ENCODE peak calls at places on chromosomes 2 and 18, in eight cellular contexts. W is psoas muscle, E is left ventricle myocardium inferior, O is fibroblast of lung, H is foreskin fibroblast, A is heart left ventricle, P is cardiac fibroblast, M is A549. R is an unnamed sample.

GRCh38 chr2:108594982-108595464 is 60.8 kb downstream of the LIMS1 start:
- DNase-seq in W (no peak), E (no peak), O (peak), H (peak), A (no peak), P (peak), M (peak), R (peak)

GRCh38 chr18:79447703-79448367 is 52.1 kb downstream of the NFATC1 start:
- DNase-seq in W (no peak), E (no peak), O (peak), H (no peak), A (no peak), P (no peak), M (no peak), R (no peak)

GRCh38 chr2:105261061-105261460 is 19.5 kb downstream of the GPR45 start:
- DNase-seq in W (no peak), E (no peak), O (peak), H (peak), A (no peak), P (peak), M (peak), R (no peak)

GRCh38 chr2:157194097-157194688 is 63.3 kb upstream of the GALNT5 start:
- DNase-seq in W (no peak), E (no peak), O (peak), H (peak), A (no peak), P (peak), M (peak), R (peak)

GRCh38 chr2:168348076-168348475 is 100.7 kb upstream of the STK39 start:
- DNase-seq in W (no peak), E (no peak), O (peak), H (no peak), A (peak), P (peak), M (peak), R (peak)

GRCh38 chr2:44139741-44140140 is 28.9 kb upstream of the PPM1B start:
- DNase-seq in W (no peak), E (no peak), O (no peak), H (no peak), A (no peak), P (no peak), M (no peak), R (no peak)

GRCh38 chr2:232385660-232386489 is 7.3 kb downstream of the ALPP start:
- DNase-seq in W (no peak), E (no peak), O (peak), H (peak), A (no peak), P (peak), M (peak), R (no peak)

GRCh38 chr2:83596592-83597339 is 862.3 kb downstream of the SUCLG1 start:
- DNase-seq in W (no peak), E (no peak), O (no peak), H (no peak), A (no peak), P (no peak), M (no peak), R (no peak)

GRCh38 chr18:12520442-12520992 is 112.8 kb downstream of the PRELID3A start:
- DNase-seq in W (no peak), E (no peak), O (peak), H (peak), A (no peak), P (peak), M (no peak), R (peak)

GRCh38 chr18:49206717-49207116 is 253.7 kb downstream of the DYM start:
- DNase-seq in W (no peak), E (no peak), O (peak), H (no peak), A (no peak), P (peak), M (no peak), R (no peak)

GRCh38 chr2:126187665-126188064 is 468.3 kb upstream of the GYPC start:
- DNase-seq in W (no peak), E (no peak), O (peak), H (no peak), A (no peak), P (peak), M (no peak), R (no peak)

GRCh38 chr2:52956115-52956514 is 811.5 kb upstream of the CHAC2 start:
- DNase-seq in W (no peak), E (no peak), O (no peak), H (no peak), A (no peak), P (no peak), M (no peak), R (no peak)

GRCh38 chr18:25109484-25109883 is 242.5 kb downstream of the ZNF521 start:
- DNase-seq in W (no peak), E (no peak), O (peak), H (peak), A (no peak), P (peak), M (no peak), R (no peak)

GRCh38 chr18:25102657-25103056 is 249.3 kb downstream of the ZNF521 start:
- DNase-seq in W (no peak), E (no peak), O (no peak), H (no peak), A (no peak), P (no peak), M (peak), R (no peak)

GRCh38 chr18:25099838-25100393 is 252.1 kb downstream of the ZNF521 start:
- DNase-seq in W (no peak), E (no peak), O (peak), H (peak), A (no peak), P (peak), M (no peak), R (no peak)

DNA sequence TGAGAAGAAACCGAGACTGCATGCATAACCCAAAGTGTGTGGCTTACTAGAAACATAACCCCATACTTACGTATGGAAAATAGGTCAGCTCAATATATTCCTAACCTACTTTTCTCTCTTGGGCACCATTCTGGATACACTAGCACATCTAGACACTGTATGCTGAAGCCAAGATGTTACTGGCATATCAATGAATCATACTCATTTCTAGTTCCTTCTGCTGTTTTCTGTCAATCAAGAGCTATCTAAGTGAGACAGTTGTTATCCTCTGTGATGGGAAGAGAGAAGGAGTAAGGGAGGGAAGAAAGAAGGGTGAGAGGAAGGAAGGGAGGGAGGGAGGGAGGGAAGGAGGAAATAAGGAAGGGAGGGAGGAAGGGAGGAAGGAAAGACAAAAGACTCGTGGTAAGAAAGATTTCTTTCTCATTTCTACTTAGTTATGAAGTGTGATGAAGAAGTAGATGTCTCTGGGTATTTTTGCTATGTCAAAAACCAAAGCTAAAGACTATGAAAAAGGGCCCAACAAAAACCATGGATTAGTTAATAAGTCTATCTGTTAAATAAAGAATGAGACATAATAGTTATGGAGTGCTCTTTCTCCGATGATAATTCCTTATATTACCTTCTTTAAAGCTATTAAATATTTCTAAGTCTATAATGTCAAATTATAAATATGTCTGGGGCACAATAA is 248.4 kb downstream of the ZNF521 start:
- DNase-seq in W (no peak), E (no peak), O (no peak), H (no peak), A (no peak), P (no peak), M (no peak), R (no peak)
- H3K4me3 ChIP-seq in W (no peak), E (no peak), O (no peak), H (no peak), A (no peak), P (no peak), M (no peak), R (no peak)

GRCh38 chr2:54279385-54279784 is 23.4 kb upstream of the TSPYL6 start:
- DNase-seq in W (no peak), E (no peak), O (no peak), H (no peak), A (no peak), P (no peak), M (peak), R (no peak)
- TF ChIP-seq CTCF in W (peak), E (peak), O (peak), H (peak), A (no peak), P (peak), M (peak), R (peak)

DNA sequence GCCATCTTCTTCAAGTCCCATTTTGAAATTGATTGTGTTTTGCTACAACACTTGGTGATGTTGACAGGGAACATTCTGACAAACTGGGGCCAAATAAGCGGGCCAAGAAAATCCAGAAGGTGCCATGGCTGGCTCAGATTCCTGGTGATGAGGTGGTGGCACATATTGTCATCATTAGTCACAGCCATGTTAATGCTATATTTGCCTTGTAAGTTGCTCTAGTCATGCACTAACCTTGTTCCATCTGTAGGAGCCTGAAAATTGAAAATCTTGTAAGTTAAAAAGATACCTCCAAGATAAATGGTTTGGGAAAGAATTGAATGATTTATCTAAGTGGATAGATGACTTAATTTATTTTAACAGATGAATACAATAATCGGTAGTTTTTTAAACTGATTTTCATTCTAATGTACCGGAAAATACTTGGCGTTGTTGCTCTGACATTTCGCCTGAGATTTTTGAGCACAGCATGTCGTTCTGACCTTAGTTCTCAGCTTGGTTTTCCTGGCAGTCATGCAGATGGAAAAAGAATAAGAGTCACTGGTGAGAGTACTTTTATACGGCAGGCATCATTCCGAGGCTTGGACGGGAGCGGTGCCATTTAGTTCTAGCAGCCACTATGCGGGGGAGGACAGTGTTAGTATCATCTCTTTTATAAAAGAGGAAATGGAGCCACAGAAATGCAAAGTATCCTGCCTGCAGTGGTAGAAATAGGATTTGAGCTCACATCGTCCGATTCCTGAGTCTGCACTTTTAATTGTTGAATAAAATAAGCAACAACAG is 133.9 kb downstream of the ZNF532 start:
- DNase-seq in W (peak), E (peak), O (peak), H (peak), A (peak), P (peak), M (peak), R (no peak)
- H3K4me3 ChIP-seq in W (peak), E (peak), O (peak), H (peak), A (peak), P (no peak), M (no peak), R (no peak)

DNA sequence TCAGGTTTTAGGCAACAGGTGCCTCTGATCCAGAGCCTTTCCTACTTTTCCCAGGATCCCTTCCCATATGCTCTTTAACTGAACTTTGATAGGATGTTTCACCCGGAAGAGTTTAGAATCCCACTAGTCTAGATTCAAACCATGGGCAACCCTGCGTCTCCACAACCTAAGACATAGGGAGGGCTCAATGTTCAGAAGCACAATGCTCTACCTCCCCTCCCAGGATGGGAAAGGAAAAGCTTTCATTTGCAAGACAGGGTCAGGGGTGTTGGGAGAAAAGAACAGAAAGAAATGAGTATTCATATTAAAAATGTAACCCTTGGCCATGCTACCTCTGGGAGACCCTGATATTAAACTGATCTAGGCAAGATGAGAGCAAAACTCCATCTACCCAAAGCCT is 230.4 kb downstream of the MREG start:
- DNase-seq in W (no peak), E (no peak), O (no peak), H (no peak), A (no peak), P (no peak), M (no peak), R (no peak)
- TF ChIP-seq CTCF in W (no peak), E (no peak), O (no peak), H (no peak), A (no peak), P (no peak), M (no peak), R (no peak)

GRCh38 chr2:180983468-180984388 is 3.3 kb downstream of the UBE2E3 start:
- DNase-seq in W (no peak), E (no peak), O (peak), H (peak), A (peak), P (peak), M (peak), R (peak)
- H3K4me3 ChIP-seq in W (peak), E (peak), O (peak), H (peak), A (peak), P (no peak), M (no peak), R (peak)

R was measured in GM12865.